ENCODE peak calls at places on chromosome 20, in seven cellular contexts. One of them, this sample, is unnamed.

GRCh38 chr20:45355209-45355608 is 7.0 kb upstream of the SDC4 start:
- DNase-seq in PC-3: peak; percentile 51
- DNase-seq in GM23248: peak; percentile 86
- DNase-seq in HCT116: no peak
- DNase-seq in neural progenitor cell: no peak
- DNase-seq in GM23338: no peak
- DNase-seq in hepatocyte: peak; percentile 66
- DNase-seq in this sample: peak; percentile 25

GRCh38 chr20:16069416-16070010 is 503.7 kb downstream of the KIF16B start:
- DNase-seq in PC-3: no peak
- DNase-seq in GM23248: no peak
- DNase-seq in HCT116: no peak
- DNase-seq in neural progenitor cell: no peak
- DNase-seq in GM23338: no peak
- DNase-seq in hepatocyte: no peak
- DNase-seq in this sample: peak; percentile 30

GRCh38 chr20:8147476-8147875 is 15.4 kb downstream of the PLCB1 start:
- DNase-seq in PC-3: no peak
- DNase-seq in GM23248: no peak
- DNase-seq in HCT116: no peak
- DNase-seq in neural progenitor cell: no peak
- DNase-seq in GM23338: no peak
- DNase-seq in hepatocyte: no peak
- DNase-seq in this sample: no peak

GRCh38 chr20:51969191-51969590 is 166.9 kb upstream of the SALL4 start:
- DNase-seq in PC-3: no peak
- DNase-seq in GM23248: peak; percentile 52
- DNase-seq in HCT116: peak; percentile 18
- DNase-seq in neural progenitor cell: no peak
- DNase-seq in GM23338: no peak
- DNase-seq in hepatocyte: no peak
- DNase-seq in this sample: no peak

GRCh38 chr20:11850901-11851300 is 66.8 kb upstream of the BTBD3 start:
- DNase-seq in PC-3: peak; percentile 47
- DNase-seq in GM23248: peak; percentile 54
- DNase-seq in HCT116: peak; percentile 10
- DNase-seq in neural progenitor cell: no peak
- DNase-seq in GM23338: no peak
- DNase-seq in hepatocyte: no peak
- DNase-seq in this sample: no peak

GRCh38 chr20:9070304-9070703 is 1.4 kb downstream of the PLCB4 start:
- DNase-seq in PC-3: no peak
- DNase-seq in GM23248: no peak
- DNase-seq in HCT116: no peak
- DNase-seq in neural progenitor cell: no peak
- DNase-seq in GM23338: no peak
- DNase-seq in hepatocyte: no peak
- DNase-seq in this sample: no peak

GRCh38 chr20:10611357-10611756 is 62.4 kb downstream of the JAG1 start:
- DNase-seq in PC-3: peak; percentile 48
- DNase-seq in GM23248: peak; percentile 63
- DNase-seq in HCT116: no peak
- DNase-seq in neural progenitor cell: peak; percentile 75
- DNase-seq in GM23338: peak; percentile 84
- DNase-seq in hepatocyte: peak; percentile 35
- DNase-seq in this sample: no peak

GRCh38 chr20:11219192-11219591 is 545.4 kb upstream of the JAG1 start:
- DNase-seq in PC-3: no peak
- DNase-seq in GM23248: no peak
- DNase-seq in HCT116: no peak
- DNase-seq in neural progenitor cell: no peak
- DNase-seq in GM23338: no peak
- DNase-seq in hepatocyte: no peak
- DNase-seq in this sample: no peak

GRCh38 chr20:32628960-32629530 is 43.9 kb upstream of the NOL4L start:
- DNase-seq in PC-3: no peak
- DNase-seq in GM23248: no peak
- DNase-seq in HCT116: no peak
- DNase-seq in neural progenitor cell: no peak
- DNase-seq in GM23338: no peak
- DNase-seq in hepatocyte: peak; percentile 82
- DNase-seq in this sample: no peak

GRCh38 chr20:25054133-25054820 is 3.7 kb downstream of the ACSS1 start:
- DNase-seq in PC-3: no peak
- DNase-seq in GM23248: no peak
- DNase-seq in HCT116: no peak
- DNase-seq in neural progenitor cell: no peak
- DNase-seq in GM23338: no peak
- DNase-seq in hepatocyte: no peak
- DNase-seq in this sample: no peak

GRCh38 chr20:2740702-2741101 is 48.1 kb downstream of the EBF4 start:
- DNase-seq in PC-3: no peak
- DNase-seq in GM23248: no peak
- DNase-seq in HCT116: no peak
- DNase-seq in neural progenitor cell: no peak
- DNase-seq in GM23338: no peak
- DNase-seq in hepatocyte: no peak
- DNase-seq in this sample: no peak

GRCh38 chr20:40551125-40551530 is 137.9 kb downstream of the MAFB start:
- DNase-seq in PC-3: no peak
- DNase-seq in GM23248: no peak
- DNase-seq in HCT116: no peak
- DNase-seq in neural progenitor cell: no peak
- DNase-seq in GM23338: no peak
- DNase-seq in hepatocyte: peak; percentile 37
- DNase-seq in this sample: no peak

GRCh38 chr20:32326507-32326851 is 31.7 kb upstream of the ASXL1 start:
- DNase-seq in PC-3: peak; percentile 60
- DNase-seq in GM23248: no peak
- DNase-seq in HCT116: no peak
- DNase-seq in neural progenitor cell: no peak
- DNase-seq in GM23338: no peak
- DNase-seq in hepatocyte: peak; percentile 66
- DNase-seq in this sample: no peak

GRCh38 chr20:6122873-6123649 is at the start of gene FERMT1:
- DNase-seq in PC-3: peak; percentile 96
- DNase-seq in GM23248: peak; percentile 90
- DNase-seq in HCT116: peak; percentile 78
- DNase-seq in neural progenitor cell: peak; percentile 80
- DNase-seq in GM23338: peak; percentile 78
- DNase-seq in hepatocyte: peak; percentile 89
- DNase-seq in this sample: peak; percentile 87

GRCh38 chr20:12051206-12052163 is 133.8 kb downstream of the BTBD3 start:
- DNase-seq in PC-3: no peak
- DNase-seq in GM23248: no peak
- DNase-seq in HCT116: no peak
- DNase-seq in neural progenitor cell: no peak
- DNase-seq in GM23338: no peak
- DNase-seq in hepatocyte: no peak
- DNase-seq in this sample: no peak

GRCh38 chr20:51481311-51481997 is 61.1 kb downstream of the NFATC2 start:
- DNase-seq in PC-3: no peak
- DNase-seq in GM23248: no peak
- DNase-seq in HCT116: no peak
- DNase-seq in neural progenitor cell: no peak
- DNase-seq in GM23338: no peak
- DNase-seq in hepatocyte: no peak
- DNase-seq in this sample: no peak

DNA sequence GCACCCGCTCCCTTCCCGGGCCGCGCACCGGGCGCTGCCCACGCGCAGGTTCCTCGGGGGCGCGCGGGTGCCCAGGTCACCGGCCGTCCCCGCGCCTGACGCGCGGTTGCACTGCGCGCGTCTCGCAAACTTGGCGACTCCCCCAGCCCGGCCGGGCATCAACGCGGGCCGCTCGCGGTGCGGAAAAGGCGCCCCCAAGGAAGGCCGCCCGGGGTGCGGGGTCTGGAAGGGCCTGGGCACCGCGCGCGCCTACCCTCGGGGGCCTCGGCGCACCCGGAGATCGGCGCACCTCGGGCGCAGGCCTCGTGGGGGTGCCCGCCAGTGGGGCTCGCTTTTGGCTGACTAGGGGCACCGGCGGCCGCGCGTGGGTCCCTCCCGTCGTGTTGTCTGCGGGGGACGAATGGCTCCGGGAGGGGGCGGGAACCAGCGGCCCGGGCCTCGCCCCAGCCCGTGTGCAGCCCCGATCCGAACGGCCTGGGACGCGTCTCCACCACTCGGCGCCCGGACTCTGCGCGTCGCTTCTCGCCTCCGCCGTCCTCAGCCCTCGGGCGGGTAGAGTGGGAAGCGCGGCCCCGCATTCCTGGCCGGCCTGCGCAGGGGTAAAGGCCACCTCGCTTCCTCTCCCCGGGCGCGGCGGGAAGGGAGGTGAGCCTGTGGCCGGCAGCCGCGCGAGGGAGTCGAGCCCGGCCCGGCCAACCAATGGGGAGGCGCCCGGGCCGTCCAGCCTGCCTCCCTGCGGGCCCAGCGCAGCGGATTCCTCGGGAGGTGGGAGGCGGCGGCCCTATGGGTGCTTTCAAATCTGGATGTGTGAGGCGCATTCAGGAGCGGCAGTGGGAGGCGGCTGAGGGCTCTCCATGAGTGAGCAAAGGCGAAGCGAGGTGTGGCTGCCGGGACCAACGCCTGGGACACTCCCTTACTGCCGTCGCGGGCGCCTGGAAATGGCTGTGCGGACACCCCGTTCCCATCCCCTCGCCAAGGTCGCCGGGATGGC is 927 bp upstream of the ZBTB46 start:
- DNase-seq in PC-3: no peak
- DNase-seq in GM23248: peak; percentile 22
- DNase-seq in HCT116: peak; percentile 4
- DNase-seq in neural progenitor cell: peak; percentile 83
- DNase-seq in GM23338: peak; percentile 75
- DNase-seq in hepatocyte: peak; percentile 63
- DNase-seq in this sample: no peak
- TF ChIP-seq EZH2 in PC-3: no peak
- TF ChIP-seq EZH2 in GM23248: no peak
- TF ChIP-seq EZH2 in HCT116: no peak
- TF ChIP-seq EZH2 in neural progenitor cell: peak; percentile 97
- TF ChIP-seq EZH2 in GM23338: no peak
- TF ChIP-seq EZH2 in hepatocyte: no peak
- TF ChIP-seq EZH2 in this sample: no peak

DNA sequence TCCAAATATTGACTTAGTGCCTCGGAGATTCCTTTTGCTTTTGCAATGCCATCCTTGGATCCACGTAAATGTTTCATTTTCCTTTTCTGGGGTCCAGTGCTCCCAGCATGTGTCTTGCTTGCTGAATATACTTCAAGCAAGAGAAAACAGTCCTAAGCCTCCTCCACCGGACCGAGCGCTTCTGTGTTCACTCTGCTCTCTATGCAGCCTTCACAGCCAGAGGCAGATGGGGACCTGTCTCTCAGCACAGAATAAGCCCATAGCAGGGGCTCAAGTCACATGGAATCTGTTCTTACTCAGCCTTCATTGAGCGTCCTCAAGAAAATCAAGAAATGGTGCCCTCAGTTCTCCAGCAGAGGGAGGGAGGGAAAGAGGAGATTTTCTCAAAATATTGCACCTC is 71.4 kb downstream of the ISM1 start:
- DNase-seq in PC-3: no peak
- DNase-seq in GM23248: no peak
- DNase-seq in HCT116: no peak
- DNase-seq in neural progenitor cell: no peak
- DNase-seq in GM23338: no peak
- DNase-seq in hepatocyte: no peak
- DNase-seq in this sample: no peak
- TF ChIP-seq EZH2phosphoT487 in PC-3: no peak
- TF ChIP-seq EZH2phosphoT487 in GM23248: no peak
- TF ChIP-seq EZH2phosphoT487 in HCT116: no peak
- TF ChIP-seq EZH2phosphoT487 in neural progenitor cell: no peak
- TF ChIP-seq EZH2phosphoT487 in GM23338: no peak
- TF ChIP-seq EZH2phosphoT487 in hepatocyte: no peak
- TF ChIP-seq EZH2phosphoT487 in this sample: no peak

GRCh38 chr20:43916875-43917371 is 2.3 kb downstream of the TOX2 start:
- DNase-seq in PC-3: no peak
- DNase-seq in GM23248: peak; percentile 37
- DNase-seq in HCT116: no peak
- DNase-seq in neural progenitor cell: no peak
- DNase-seq in GM23338: peak; percentile 25
- DNase-seq in hepatocyte: no peak
- DNase-seq in this sample: peak; percentile 30

GRCh38 chr20:43916073-43916874 is 1.6 kb downstream of the TOX2 start:
- DNase-seq in PC-3: no peak
- DNase-seq in GM23248: peak; percentile 62
- DNase-seq in HCT116: no peak
- DNase-seq in neural progenitor cell: peak; percentile 41
- DNase-seq in GM23338: peak; percentile 36
- DNase-seq in hepatocyte: peak; percentile 23
- DNase-seq in this sample: no peak

GRCh38 chr20:43914697-43915208 is at the start of gene TOX2:
- DNase-seq in PC-3: no peak
- DNase-seq in GM23248: peak; percentile 73
- DNase-seq in HCT116: no peak
- DNase-seq in neural progenitor cell: peak; percentile 83
- DNase-seq in GM23338: peak; percentile 55
- DNase-seq in hepatocyte: peak; percentile 70
- DNase-seq in this sample: peak; percentile 74

GRCh38 chr20:43914286-43914685 is 366 bp upstream of the TOX2 start:
- DNase-seq in PC-3: no peak
- DNase-seq in GM23248: peak; percentile 27
- DNase-seq in HCT116: no peak
- DNase-seq in neural progenitor cell: no peak
- DNase-seq in GM23338: no peak
- DNase-seq in hepatocyte: no peak
- DNase-seq in this sample: no peak

GRCh38 chr20:43915209-43916072 is 789 bp downstream of the TOX2 start:
- DNase-seq in PC-3: no peak
- DNase-seq in GM23248: peak; percentile 63
- DNase-seq in HCT116: no peak
- DNase-seq in neural progenitor cell: peak; percentile 75
- DNase-seq in GM23338: peak; percentile 67
- DNase-seq in hepatocyte: peak; percentile 26
- DNase-seq in this sample: no peak
- TF ChIP-seq EZH2 in PC-3: peak; percentile 56
- TF ChIP-seq EZH2 in GM23248: peak; percentile 10
- TF ChIP-seq EZH2 in HCT116: no peak
- TF ChIP-seq EZH2 in neural progenitor cell: peak; percentile 79
- TF ChIP-seq EZH2 in GM23338: peak; percentile 45
- TF ChIP-seq EZH2 in hepatocyte: peak; percentile 92
- TF ChIP-seq EZH2 in this sample: no peak

DNA sequence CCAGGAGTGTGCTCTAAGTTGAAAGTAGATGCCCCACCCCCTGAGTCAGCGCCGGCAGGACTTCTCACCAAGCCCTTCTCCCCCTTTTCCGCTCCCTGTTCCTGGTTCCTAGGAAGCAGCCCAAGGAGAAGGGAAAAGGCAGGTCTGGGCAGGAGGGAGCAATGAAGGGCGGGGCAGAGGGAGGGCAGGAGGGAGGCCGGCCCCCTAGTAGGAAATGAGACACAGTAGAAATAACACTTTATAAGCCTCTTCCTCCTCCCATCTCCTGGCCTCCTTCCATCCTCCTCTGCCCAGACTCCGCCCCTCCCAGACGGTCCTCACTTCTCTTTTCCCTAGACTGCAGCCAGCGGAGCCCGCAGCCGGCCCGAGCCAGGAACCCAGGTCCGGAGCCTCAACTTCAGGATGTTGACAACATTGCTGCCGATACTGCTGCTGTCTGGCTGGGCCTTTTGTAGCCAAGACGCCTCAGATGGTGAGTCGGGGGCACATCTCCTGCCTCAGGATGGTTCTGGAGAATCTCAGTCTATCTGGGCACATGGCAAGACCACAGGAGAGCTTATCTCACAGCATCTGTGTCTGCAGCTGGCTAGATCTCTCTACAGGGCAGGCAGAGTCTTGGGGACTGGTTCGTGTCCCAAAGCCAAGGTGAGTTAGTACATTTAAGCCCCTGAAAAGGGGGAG is at the start of gene PROCR:
- DNase-seq in PC-3: peak; percentile 97
- DNase-seq in GM23248: peak; percentile 94
- DNase-seq in HCT116: peak; percentile 92
- DNase-seq in neural progenitor cell: peak; percentile 60
- DNase-seq in GM23338: peak; percentile 87
- DNase-seq in hepatocyte: peak; percentile 79
- DNase-seq in this sample: no peak
- TF ChIP-seq EZH2phosphoT487 in PC-3: no peak
- TF ChIP-seq EZH2phosphoT487 in GM23248: no peak
- TF ChIP-seq EZH2phosphoT487 in HCT116: no peak
- TF ChIP-seq EZH2phosphoT487 in neural progenitor cell: no peak
- TF ChIP-seq EZH2phosphoT487 in GM23338: no peak
- TF ChIP-seq EZH2phosphoT487 in hepatocyte: no peak
- TF ChIP-seq EZH2phosphoT487 in this sample: no peak

This sample was measured in MM.1S.